ENCODE peak calls at places on chromosomes 1 and 21, in eight cellular contexts. L, I, A, V, X, R, Z and W are unnamed samples.

GRCh38 chr1:230572121-230573083 is 69.9 kb upstream of the COG2 start:
- DNase-seq in A (no peak), I (no peak), V (peak), R (no peak), Z (peak), X (no peak), L (peak), W (no peak)

GRCh38 chr1:77126309-77126708 is 92.9 kb downstream of the PIGK start:
- DNase-seq in R (no peak), X (no peak), I (no peak), V (peak), Z (no peak), L (no peak), A (no peak), W (peak)

GRCh38 chr1:6674796-6675195 is 26.8 kb downstream of the DNAJC11 start:
- DNase-seq in A (no peak), R (no peak), X (no peak), V (no peak), Z (no peak), I (no peak), L (no peak), W (no peak)

GRCh38 chr1:52426391-52426790 is 22.0 kb downstream of the PRPF38A start:
- DNase-seq in Z (no peak), R (no peak), L (no peak), X (no peak), A (no peak), V (no peak), I (no peak), W (no peak)

GRCh38 chr1:9363061-9363471 is 70.4 kb downstream of the SPSB1 start:
- DNase-seq in Z (no peak), R (no peak), I (no peak), A (no peak), X (no peak), L (no peak), V (no peak), W (no peak)

GRCh38 chr1:26161408-26162219 is 2.7 kb downstream of the FAM110D start:
- DNase-seq in R (no peak), L (peak), I (peak), Z (peak), A (no peak), V (peak), X (no peak), W (no peak)

GRCh38 chr1:151106891-151107290 is 36.3 kb downstream of the GABPB2 start:
- DNase-seq in I (no peak), L (no peak), Z (no peak), V (no peak), R (no peak), X (no peak), A (no peak), W (no peak)

GRCh38 chr1:204673909-204674701 is 11.4 kb downstream of the LRRN2 start:
- DNase-seq in R (no peak), L (no peak), X (no peak), I (no peak), V (peak), A (no peak), Z (no peak), W (no peak)

GRCh38 chr21:27196651-27197050 is 229.8 kb upstream of the ADAMTS5 start:
- DNase-seq in R (no peak), Z (no peak), L (no peak), A (no peak), X (no peak), V (no peak), I (no peak), W (no peak)

GRCh38 chr1:59043796-59044195 is 253.1 kb upstream of the FGGY start:
- DNase-seq in Z (peak), I (no peak), V (no peak), R (no peak), X (peak), A (no peak), L (no peak), W (no peak)

GRCh38 chr1:15345711-15346355 is 63.9 kb upstream of the EFHD2 start:
- DNase-seq in R (peak), L (peak), A (peak), X (peak), V (no peak), I (peak), Z (peak), W (no peak)

GRCh38 chr1:3409737-3410434 is 44.6 kb upstream of the ARHGEF16 start:
- DNase-seq in R (no peak), A (no peak), L (peak), Z (peak), X (no peak), I (no peak), V (peak), W (no peak)

GRCh38 chr1:5481889-5482288 is 510.3 kb downstream of the NPHP4 start:
- DNase-seq in I (no peak), L (no peak), A (no peak), X (no peak), V (no peak), Z (no peak), R (no peak), W (peak)

GRCh38 chr21:14321042-14321441 is 61.9 kb downstream of the HSPA13 start:
- DNase-seq in L (no peak), A (no peak), Z (no peak), R (no peak), V (no peak), I (no peak), X (no peak), W (no peak)

GRCh38 chr21:37346841-37347430 is 19.6 kb upstream of the DYRK1A start:
- DNase-seq in I (no peak), R (no peak), X (no peak), V (no peak), A (no peak), Z (no peak), L (no peak), W (no peak)

GRCh38 chr1:223198628-223198965 is 55.5 kb upstream of the TLR5 start:
- DNase-seq in X (no peak), L (no peak), I (no peak), Z (no peak), A (no peak), V (no peak), R (no peak), W (no peak)

GRCh38 chr1:234841710-234842231 is 231.8 kb upstream of the IRF2BP2 start:
- DNase-seq in L (no peak), X (no peak), R (no peak), Z (no peak), A (no peak), I (no peak), V (no peak), W (no peak)

GRCh38 chr1:32376199-32376598 is 13.9 kb downstream of the TSSK3 start:
- DNase-seq in I (no peak), X (no peak), R (no peak), Z (no peak), A (no peak), V (no peak), L (no peak), W (no peak)

GRCh38 chr1:226603030-226603960 is 54.7 kb downstream of the STUM start:
- DNase-seq in A (no peak), X (peak), I (no peak), V (no peak), Z (peak), R (no peak), L (peak), W (no peak)

GRCh38 chr1:247387500-247387899 is 28.5 kb upstream of the NLRP3 start:
- DNase-seq in Z (no peak), I (no peak), A (no peak), R (no peak), V (peak), L (no peak), X (no peak), W (no peak)

GRCh38 chr1:86416343-86416742 is 7.6 kb upstream of the CLCA2 start:
- DNase-seq in V (no peak), I (no peak), A (no peak), X (no peak), L (no peak), Z (peak), R (no peak), W (no peak)

GRCh38 chr1:163924041-163924440 is 602.3 kb downstream of the NUF2 start:
- DNase-seq in X (no peak), L (no peak), A (no peak), R (no peak), I (no peak), V (no peak), Z (no peak), W (no peak)

GRCh38 chr1:155977607-155978324 is 581 bp downstream of the ARHGEF2 start:
- DNase-seq in X (peak), I (peak), A (no peak), R (no peak), L (no peak), Z (peak), V (peak), W (no peak)

GRCh38 chr21:38504056-38504455 is 5.8 kb upstream of the ERG start:
- DNase-seq in I (no peak), L (no peak), A (no peak), Z (no peak), X (no peak), R (no peak), V (no peak), W (no peak)

GRCh38 chr1:64472805-64473204 is 2.9 kb downstream of the CACHD1 start:
- DNase-seq in R (peak), A (no peak), X (no peak), Z (no peak), L (no peak), V (peak), I (no peak), W (no peak)

GRCh38 chr1:220093361-220094015 is 444 bp upstream of the IARS2 start:
- DNase-seq in X (no peak), Z (no peak), I (no peak), A (no peak), R (no peak), V (no peak), L (no peak), W (no peak)

DNA sequence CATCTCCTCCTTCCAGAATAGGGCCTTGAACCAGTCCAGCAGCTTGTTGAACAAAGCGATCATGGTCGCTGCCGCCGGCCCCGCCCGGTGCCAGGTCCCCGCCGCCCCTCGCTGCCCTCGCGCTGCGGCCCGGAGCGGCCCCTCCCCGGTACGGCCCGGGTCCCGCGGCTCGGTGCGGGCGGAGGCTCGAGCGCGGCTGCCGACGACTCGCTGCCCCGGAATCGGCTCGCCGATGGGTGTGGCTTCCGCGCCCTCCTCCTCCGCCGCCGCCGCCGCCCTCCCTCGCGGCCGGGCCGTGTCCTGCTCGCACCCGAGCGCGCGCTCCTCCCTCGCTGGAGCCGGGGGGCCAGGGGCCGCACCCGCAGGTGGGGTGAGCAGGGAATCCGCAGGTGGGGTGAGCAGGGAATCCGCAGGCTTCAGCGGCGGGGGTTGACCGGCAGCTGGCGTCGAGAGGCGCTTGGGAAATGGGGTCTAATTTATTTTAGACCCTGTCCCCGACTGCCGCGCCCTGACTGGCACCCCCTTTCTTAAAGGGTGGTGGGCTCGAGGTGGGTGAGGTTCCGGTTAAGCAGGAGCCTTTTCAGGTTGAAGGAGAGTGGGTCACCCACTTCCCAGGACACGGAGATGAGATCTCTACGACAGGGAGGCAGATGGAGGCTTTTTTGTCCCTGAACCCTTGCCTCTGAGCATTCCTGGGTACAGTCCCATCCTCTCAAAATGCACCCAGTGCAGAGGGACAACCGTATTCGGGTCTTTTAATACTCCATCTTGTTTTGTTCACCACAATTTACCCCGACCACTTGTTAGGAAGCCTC is at the start of gene ARL8A:
- DNase-seq in A (peak), V (peak), L (peak), I (peak), R (no peak), Z (peak), X (peak), W (no peak)
- TF ChIP-seq POLR2AphosphoS5 in A (no peak), V (peak), L (no peak), I (no peak), R (peak), Z (peak), X (peak), W (peak)

GRCh38 chr1:36344395-36344680 is 20.9 kb upstream of the EVA1B start:
- DNase-seq in R (no peak), A (no peak), Z (no peak), V (no peak), L (no peak), I (no peak), X (no peak), W (no peak)

GRCh38 chr1:36345353-36345752 is 21.9 kb upstream of the EVA1B start:
- DNase-seq in X (no peak), L (no peak), Z (no peak), I (no peak), A (no peak), R (no peak), V (no peak), W (no peak)

GRCh38 chr1:36341626-36342320 is 18.3 kb upstream of the EVA1B start:
- DNase-seq in I (no peak), L (no peak), X (no peak), R (no peak), V (no peak), A (no peak), Z (no peak), W (no peak)

GRCh38 chr1:36343651-36344394 is 20.4 kb upstream of the EVA1B start:
- DNase-seq in L (no peak), X (no peak), R (no peak), V (no peak), I (no peak), Z (no peak), A (no peak), W (no peak)

GRCh38 chr1:36342426-36343185 is 19.2 kb upstream of the EVA1B start:
- DNase-seq in A (no peak), R (no peak), Z (peak), L (peak), I (peak), X (no peak), V (peak), W (no peak)
- TF ChIP-seq POLR2AphosphoS5 in A (no peak), R (peak), Z (no peak), L (no peak), I (no peak), X (no peak), V (no peak), W (no peak)

GRCh38 chr1:208917281-208917680 is 666.2 kb upstream of the CAMK1G start:
- DNase-seq in L (no peak), Z (no peak), X (no peak), V (no peak), I (no peak), A (no peak), R (peak), W (no peak)
- TF ChIP-seq POLR2AphosphoS5 in L (no peak), Z (no peak), X (no peak), V (no peak), I (no peak), A (no peak), R (no peak), W (no peak)

DNA sequence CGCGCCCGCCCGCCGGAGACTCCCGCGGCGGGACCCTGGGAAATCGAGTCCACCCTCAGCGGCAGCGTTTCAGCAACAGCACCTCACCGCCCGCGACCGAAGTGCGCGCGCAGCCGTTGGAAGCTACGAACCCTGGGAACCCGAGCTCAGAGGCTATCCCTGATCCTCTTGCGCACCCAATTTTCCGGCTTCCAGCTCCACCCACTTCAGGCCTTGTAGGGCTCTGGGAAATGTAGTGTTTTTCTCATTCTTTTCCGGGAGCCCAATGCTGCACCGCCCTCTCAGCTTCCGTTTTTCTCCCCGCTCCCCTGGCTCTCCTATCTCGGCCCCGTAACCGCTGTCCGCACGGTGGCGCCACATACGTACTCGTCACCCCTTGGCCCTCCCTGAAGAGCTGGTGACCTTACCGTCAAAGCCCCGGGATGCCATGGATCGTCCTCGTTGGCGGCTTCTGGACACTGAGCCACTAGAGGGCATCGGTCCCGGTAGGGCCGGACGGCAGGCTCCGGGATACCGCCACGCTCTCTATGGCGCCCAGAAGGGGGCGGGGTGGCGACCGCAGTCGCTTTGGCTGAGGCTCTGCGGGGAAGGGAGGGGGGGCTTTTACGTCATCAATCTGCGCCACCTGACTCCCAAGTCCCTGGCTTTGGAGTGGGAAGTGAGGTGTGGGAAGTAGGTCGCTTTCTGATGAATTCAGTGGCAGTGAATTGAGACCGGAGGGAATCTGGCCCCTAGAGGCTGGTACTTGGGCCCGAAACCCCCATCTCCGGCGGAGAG is at the start of the genes ODR4 and TPR:
- DNase-seq in L (peak), V (peak), X (peak), R (peak), I (peak), A (peak), Z (peak), W (peak)
- TF ChIP-seq POLR2AphosphoS5 in L (peak), V (peak), X (peak), R (peak), I (peak), A (peak), Z (peak), W (peak)

GRCh38 chr1:168084396-168085231 is 52.1 kb downstream of the GPR161 start:
- DNase-seq in I (peak), L (peak), R (peak), X (no peak), V (peak), A (peak), Z (peak), W (peak)

GRCh38 chr1:168083456-168084325 is 53.0 kb downstream of the GPR161 start:
- DNase-seq in R (peak), A (no peak), V (no peak), Z (no peak), X (no peak), L (no peak), I (no peak), W (no peak)

GRCh38 chr1:168087696-168088095 is 49.0 kb downstream of the GPR161 start:
- DNase-seq in Z (no peak), I (no peak), A (no peak), R (peak), V (no peak), X (no peak), L (no peak), W (no peak)

GRCh38 chr1:168086438-168086837 is 50.3 kb downstream of the GPR161 start:
- DNase-seq in L (no peak), R (peak), X (no peak), A (no peak), Z (no peak), V (no peak), I (no peak), W (no peak)

DNA sequence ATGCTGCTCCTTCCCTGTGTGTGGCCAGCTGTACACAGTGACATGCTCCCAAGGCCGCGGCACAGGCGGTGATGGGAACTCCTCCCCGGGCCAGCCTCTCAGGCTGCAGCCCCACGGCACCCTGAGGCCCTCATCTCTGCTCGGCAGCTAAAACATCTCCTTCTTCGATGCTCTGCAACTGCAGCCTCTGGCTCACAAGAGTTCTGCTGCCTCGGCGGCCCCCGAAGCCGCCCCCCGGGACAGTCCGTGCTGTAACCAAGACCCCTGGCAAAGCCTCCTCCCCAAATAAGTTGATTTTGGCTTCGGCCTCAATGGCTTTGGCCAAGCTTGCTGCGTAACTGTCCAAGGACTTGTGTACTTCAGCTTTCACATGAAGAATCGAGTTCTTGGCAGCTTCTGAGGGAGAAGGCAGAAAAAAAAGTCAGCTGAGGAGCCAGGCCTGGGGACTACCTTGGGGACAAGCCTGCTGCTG is 51.3 kb downstream of the GPR161 start:
- DNase-seq in I (no peak), X (no peak), L (no peak), R (peak), A (no peak), Z (no peak), V (no peak), W (no peak)
- TF ChIP-seq POLR2AphosphoS5 in I (no peak), X (no peak), L (no peak), R (peak), A (no peak), Z (no peak), V (no peak), W (no peak)

GRCh38 chr21:35323947-35324346 is 274.8 kb upstream of the RUNX1 start:
- DNase-seq in X (no peak), V (no peak), A (no peak), R (peak), Z (peak), I (no peak), L (no peak), W (no peak)
- TF ChIP-seq POLR2AphosphoS5 in X (no peak), V (no peak), A (no peak), R (peak), Z (peak), I (no peak), L (peak), W (no peak)